ENCODE peak calls at places on chromosomes 16 and 17, in six cellular contexts. One of them, this sample, is unnamed. For H3K4me1, the result is how much of the 10 kb centered on the place peaks cover.

GRCh38 chr17:31494259-31495048 is 103.0 kb downstream of the RAB11FIP4 start:
- DNase-seq in GM23338: no peak
- DNase-seq in sigmoid colon: no peak
- DNase-seq in esophagus muscularis mucosa: no peak
- DNase-seq in vagina: no peak
- DNase-seq in prostate gland: no peak
- DNase-seq in this sample: no peak

GRCh38 chr17:60300949-60301348 is 91.0 kb downstream of the USP32 start:
- DNase-seq in sigmoid colon: no peak
- DNase-seq in vagina: no peak
- DNase-seq in esophagus muscularis mucosa: no peak
- DNase-seq in prostate gland: no peak
- DNase-seq in GM23338: no peak
- DNase-seq in this sample: no peak

GRCh38 chr17:38453951-38454421 is 25.7 kb downstream of the ARHGAP23 start:
- DNase-seq in GM23338: no peak
- DNase-seq in vagina: no peak
- DNase-seq in esophagus muscularis mucosa: no peak
- DNase-seq in prostate gland: peak
- DNase-seq in sigmoid colon: no peak
- DNase-seq in this sample: peak

GRCh38 chr16:66270333-66270927 is 96.1 kb upstream of the CDH5 start:
- DNase-seq in GM23338: peak
- DNase-seq in esophagus muscularis mucosa: no peak
- DNase-seq in sigmoid colon: peak
- DNase-seq in vagina: peak
- DNase-seq in prostate gland: peak
- DNase-seq in this sample: peak

GRCh38 chr16:65306313-65306712 is 184.4 kb upstream of the CDH11 start:
- DNase-seq in vagina: no peak
- DNase-seq in sigmoid colon: no peak
- DNase-seq in prostate gland: no peak
- DNase-seq in esophagus muscularis mucosa: no peak
- DNase-seq in GM23338: no peak
- DNase-seq in this sample: no peak

GRCh38 chr17:561118-561517 is 153.5 kb downstream of the VPS53 start:
- DNase-seq in prostate gland: no peak
- DNase-seq in GM23338: no peak
- DNase-seq in vagina: no peak
- DNase-seq in sigmoid colon: no peak
- DNase-seq in esophagus muscularis mucosa: no peak
- DNase-seq in this sample: no peak

GRCh38 chr16:51839697-51840462 is 688.8 kb upstream of the SALL1 start:
- DNase-seq in prostate gland: no peak
- DNase-seq in esophagus muscularis mucosa: no peak
- DNase-seq in GM23338: peak
- DNase-seq in vagina: no peak
- DNase-seq in sigmoid colon: no peak
- DNase-seq in this sample: no peak

GRCh38 chr16:89410794-89411309 is 79.5 kb downstream of the ANKRD11 start:
- DNase-seq in GM23338: no peak
- DNase-seq in vagina: no peak
- DNase-seq in esophagus muscularis mucosa: no peak
- DNase-seq in sigmoid colon: peak
- DNase-seq in prostate gland: peak
- DNase-seq in this sample: peak

GRCh38 chr16:57480127-57480753 is 6.1 kb downstream of the DOK4 start:
- DNase-seq in GM23338: no peak
- DNase-seq in prostate gland: no peak
- DNase-seq in esophagus muscularis mucosa: no peak
- DNase-seq in vagina: no peak
- DNase-seq in sigmoid colon: peak
- DNase-seq in this sample: peak

GRCh38 chr17:39623356-39623950 is 3.3 kb upstream of the PPP1R1B start:
- DNase-seq in vagina: no peak
- DNase-seq in GM23338: peak
- DNase-seq in sigmoid colon: peak
- DNase-seq in prostate gland: peak
- DNase-seq in esophagus muscularis mucosa: peak
- DNase-seq in this sample: peak

GRCh38 chr17:71084838-71085237 is 915.5 kb downstream of the KCNJ2 start:
- DNase-seq in GM23338: no peak
- DNase-seq in sigmoid colon: no peak
- DNase-seq in esophagus muscularis mucosa: no peak
- DNase-seq in vagina: no peak
- DNase-seq in prostate gland: no peak
- DNase-seq in this sample: no peak

GRCh38 chr16:84673203-84673535 is 24.9 kb downstream of the KLHL36 start:
- DNase-seq in esophagus muscularis mucosa: no peak
- DNase-seq in prostate gland: no peak
- DNase-seq in GM23338: no peak
- DNase-seq in vagina: no peak
- DNase-seq in sigmoid colon: no peak
- DNase-seq in this sample: no peak

GRCh38 chr17:81150379-81151038 is 14.8 kb upstream of the PVALEF start:
- DNase-seq in esophagus muscularis mucosa: no peak
- DNase-seq in vagina: no peak
- DNase-seq in prostate gland: no peak
- DNase-seq in GM23338: no peak
- DNase-seq in sigmoid colon: no peak
- DNase-seq in this sample: no peak

GRCh38 chr16:75068632-75069031 is 47.9 kb downstream of the LDHD start:
- DNase-seq in esophagus muscularis mucosa: no peak
- DNase-seq in sigmoid colon: no peak
- DNase-seq in prostate gland: no peak
- DNase-seq in GM23338: no peak
- DNase-seq in vagina: no peak
- DNase-seq in this sample: no peak

GRCh38 chr17:30226878-30227277 is 8.6 kb downstream of the SLC6A4 start:
- DNase-seq in GM23338: no peak
- DNase-seq in vagina: no peak
- DNase-seq in esophagus muscularis mucosa: no peak
- DNase-seq in sigmoid colon: no peak
- DNase-seq in prostate gland: no peak
- DNase-seq in this sample: no peak

GRCh38 chr17:6187836-6188235 is 117.7 kb downstream of the WSCD1 start:
- DNase-seq in esophagus muscularis mucosa: no peak
- DNase-seq in vagina: no peak
- DNase-seq in GM23338: no peak
- DNase-seq in prostate gland: no peak
- DNase-seq in sigmoid colon: no peak
- DNase-seq in this sample: no peak

GRCh38 chr17:76570457-76570856 is 15.2 kb downstream of the ST6GALNAC2 start:
- DNase-seq in sigmoid colon: no peak
- DNase-seq in esophagus muscularis mucosa: no peak
- DNase-seq in prostate gland: no peak
- DNase-seq in vagina: no peak
- DNase-seq in GM23338: no peak
- DNase-seq in this sample: no peak

GRCh38 chr17:76567634-76568432 is 17.8 kb downstream of the ST6GALNAC2 start:
- DNase-seq in sigmoid colon: no peak
- DNase-seq in prostate gland: no peak
- DNase-seq in GM23338: peak
- DNase-seq in vagina: no peak
- DNase-seq in esophagus muscularis mucosa: no peak
- DNase-seq in this sample: no peak

GRCh38 chr17:76569607-76570279 is 15.9 kb downstream of the ST6GALNAC2 start:
- DNase-seq in vagina: no peak
- DNase-seq in esophagus muscularis mucosa: no peak
- DNase-seq in GM23338: peak
- DNase-seq in prostate gland: no peak
- DNase-seq in sigmoid colon: peak
- DNase-seq in this sample: peak

GRCh38 chr17:76566988-76567431 is 18.6 kb downstream of the ST6GALNAC2 start:
- DNase-seq in GM23338: no peak
- DNase-seq in esophagus muscularis mucosa: no peak
- DNase-seq in prostate gland: no peak
- DNase-seq in vagina: no peak
- DNase-seq in sigmoid colon: no peak
- DNase-seq in this sample: no peak

DNA sequence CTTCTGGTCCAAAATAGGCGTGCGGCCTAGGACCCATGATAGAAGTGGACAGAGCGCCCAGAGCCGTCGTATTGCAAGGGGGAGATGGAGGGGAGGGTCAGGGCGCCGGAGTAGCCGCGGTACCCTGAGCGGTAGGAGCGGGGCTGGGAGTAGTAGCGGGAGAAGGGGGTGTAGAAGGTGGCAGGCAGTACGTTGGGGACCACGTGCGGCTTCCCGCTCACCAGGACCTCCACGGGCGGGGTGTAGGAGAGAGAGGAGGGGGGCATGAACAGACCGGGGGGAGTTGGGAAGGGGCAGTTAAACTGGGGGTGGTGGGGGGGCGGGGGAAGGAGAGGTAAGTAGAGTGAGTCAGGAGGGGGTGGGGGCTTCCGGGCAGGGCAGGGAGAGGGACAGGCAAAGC is 16.9 kb downstream of the ST6GALNAC2 start:
- DNase-seq in esophagus muscularis mucosa: no peak
- DNase-seq in prostate gland: no peak
- DNase-seq in sigmoid colon: no peak
- DNase-seq in GM23338: peak
- DNase-seq in vagina: no peak
- DNase-seq in this sample: no peak
- H3K4me1 ChIP-seq in esophagus muscularis mucosa: under half
- H3K4me1 ChIP-seq in prostate gland: under half
- H3K4me1 ChIP-seq in sigmoid colon: under half
- H3K4me1 ChIP-seq in GM23338: under half
- H3K4me1 ChIP-seq in vagina: under half
- H3K4me1 ChIP-seq in this sample: under half

GRCh38 chr16:49639739-49640388 is 216.0 kb downstream of the ZNF423 start:
- DNase-seq in esophagus muscularis mucosa: no peak
- DNase-seq in prostate gland: no peak
- DNase-seq in sigmoid colon: no peak
- DNase-seq in vagina: no peak
- DNase-seq in GM23338: peak
- DNase-seq in this sample: no peak
- TF ChIP-seq POLR2AphosphoS5 in esophagus muscularis mucosa: no peak
- TF ChIP-seq POLR2AphosphoS5 in prostate gland: no peak
- TF ChIP-seq POLR2AphosphoS5 in sigmoid colon: no peak
- TF ChIP-seq POLR2AphosphoS5 in vagina: no peak
- TF ChIP-seq POLR2AphosphoS5 in GM23338: no peak
- TF ChIP-seq POLR2AphosphoS5 in this sample: no peak

GRCh38 chr17:78125138-78125913 is 3.2 kb downstream of the TMC6 start:
- DNase-seq in vagina: no peak
- DNase-seq in esophagus muscularis mucosa: no peak
- DNase-seq in sigmoid colon: no peak
- DNase-seq in prostate gland: no peak
- DNase-seq in GM23338: no peak
- DNase-seq in this sample: no peak

GRCh38 chr17:78126895-78127239 is 1.7 kb downstream of the TMC6 start:
- DNase-seq in GM23338: no peak
- DNase-seq in esophagus muscularis mucosa: no peak
- DNase-seq in prostate gland: no peak
- DNase-seq in vagina: no peak
- DNase-seq in sigmoid colon: no peak
- DNase-seq in this sample: no peak

GRCh38 chr17:78127240-78127887 is 1.2 kb downstream of the TMC6 start:
- DNase-seq in sigmoid colon: peak
- DNase-seq in vagina: no peak
- DNase-seq in prostate gland: no peak
- DNase-seq in esophagus muscularis mucosa: no peak
- DNase-seq in GM23338: no peak
- DNase-seq in this sample: peak

GRCh38 chr17:78124836-78125137 is 3.8 kb downstream of the TMC6 start:
- DNase-seq in GM23338: no peak
- DNase-seq in esophagus muscularis mucosa: no peak
- DNase-seq in vagina: no peak
- DNase-seq in prostate gland: no peak
- DNase-seq in sigmoid colon: no peak
- DNase-seq in this sample: no peak

GRCh38 chr17:78125976-78126894 is 2.3 kb downstream of the TMC6 start:
- DNase-seq in GM23338: no peak
- DNase-seq in vagina: no peak
- DNase-seq in esophagus muscularis mucosa: no peak
- DNase-seq in prostate gland: no peak
- DNase-seq in sigmoid colon: no peak
- DNase-seq in this sample: no peak
- H3K4me1 ChIP-seq in GM23338: under half
- H3K4me1 ChIP-seq in vagina: half or more
- H3K4me1 ChIP-seq in esophagus muscularis mucosa: half or more
- H3K4me1 ChIP-seq in prostate gland: under half
- H3K4me1 ChIP-seq in sigmoid colon: under half
- H3K4me1 ChIP-seq in this sample: under half

GRCh38 chr17:49677134-49677932 is 564 bp downstream of the SPOP start:
- DNase-seq in GM23338: peak
- DNase-seq in prostate gland: peak
- DNase-seq in sigmoid colon: peak
- DNase-seq in esophagus muscularis mucosa: peak
- DNase-seq in vagina: peak
- DNase-seq in this sample: peak

GRCh38 chr17:49681336-49681735 is 3.4 kb upstream of the SPOP start:
- DNase-seq in sigmoid colon: no peak
- DNase-seq in esophagus muscularis mucosa: peak
- DNase-seq in prostate gland: no peak
- DNase-seq in vagina: no peak
- DNase-seq in GM23338: no peak
- DNase-seq in this sample: no peak

GRCh38 chr17:49676276-49676868 is 1.5 kb downstream of the SPOP start:
- DNase-seq in vagina: no peak
- DNase-seq in GM23338: peak
- DNase-seq in sigmoid colon: no peak
- DNase-seq in prostate gland: no peak
- DNase-seq in esophagus muscularis mucosa: no peak
- DNase-seq in this sample: no peak

GRCh38 chr17:49680314-49680713 is 2.4 kb upstream of the SPOP start:
- DNase-seq in prostate gland: no peak
- DNase-seq in vagina: no peak
- DNase-seq in sigmoid colon: peak
- DNase-seq in GM23338: no peak
- DNase-seq in esophagus muscularis mucosa: peak
- DNase-seq in this sample: no peak

DNA sequence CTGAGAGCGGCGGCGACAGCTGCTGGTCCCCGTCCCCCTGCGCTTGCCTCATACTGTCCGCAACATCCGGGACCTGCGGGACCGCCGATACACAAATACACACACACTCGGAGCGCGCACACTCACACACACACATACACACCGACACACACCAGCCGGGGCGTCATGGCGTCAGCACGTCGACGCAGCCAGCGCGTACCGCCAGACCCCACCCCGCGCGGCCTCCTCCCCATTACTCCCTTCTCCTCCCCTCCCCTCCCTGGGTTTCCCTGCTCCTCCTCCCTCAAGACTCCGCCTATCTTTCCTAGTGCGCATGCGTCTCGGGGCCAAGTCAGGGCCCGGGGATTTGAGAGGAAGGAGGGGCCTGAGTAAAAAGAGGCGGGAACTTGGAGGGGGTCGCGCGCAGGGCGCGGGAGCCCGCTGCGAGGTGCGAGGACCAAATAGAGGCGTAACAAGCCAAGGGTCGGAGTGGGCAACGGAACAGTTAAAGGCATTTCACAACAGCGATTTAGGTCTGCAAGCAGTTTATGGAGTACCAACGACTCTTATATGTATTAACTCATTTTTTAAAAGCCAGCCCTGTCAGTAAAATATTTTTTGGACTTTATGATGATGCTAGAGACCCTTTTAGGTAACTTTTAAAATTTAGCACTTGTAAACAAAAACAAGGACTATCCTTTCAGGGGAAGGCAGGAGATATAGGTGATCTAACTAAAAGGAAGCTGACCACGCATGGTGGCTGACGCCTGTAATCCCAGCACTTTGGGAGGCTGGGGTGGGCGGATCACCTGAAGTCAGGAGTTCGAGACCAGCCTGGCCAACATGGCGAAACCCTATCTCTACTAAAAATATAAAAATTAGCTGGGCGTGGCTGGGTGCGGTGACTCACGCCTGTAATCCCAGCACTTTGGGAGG is at the start of gene SPOP:
- DNase-seq in GM23338: peak
- DNase-seq in sigmoid colon: peak
- DNase-seq in vagina: peak
- DNase-seq in prostate gland: peak
- DNase-seq in esophagus muscularis mucosa: peak
- DNase-seq in this sample: peak
- TF ChIP-seq POLR2AphosphoS5 in GM23338: peak
- TF ChIP-seq POLR2AphosphoS5 in sigmoid colon: peak
- TF ChIP-seq POLR2AphosphoS5 in vagina: peak
- TF ChIP-seq POLR2AphosphoS5 in prostate gland: peak
- TF ChIP-seq POLR2AphosphoS5 in esophagus muscularis mucosa: peak
- TF ChIP-seq POLR2AphosphoS5 in this sample: peak